ENCODE peak calls at places on chromosomes 16 and 17, in five cellular contexts. One of them, this sample, is unnamed.

GRCh38 chr17:3809135-3809534 is 8.1 kb upstream of the ITGAE start:
- DNase-seq in SK-N-SH: no peak
- DNase-seq in H1: no peak
- DNase-seq in HCT116: no peak
- DNase-seq in HepG2: no peak
- DNase-seq in this sample: no peak

GRCh38 chr17:67335245-67335835 is 31.0 kb downstream of the PSMD12 start:
- DNase-seq in SK-N-SH: no peak
- DNase-seq in H1: no peak
- DNase-seq in HCT116: no peak
- DNase-seq in HepG2: no peak
- DNase-seq in this sample: no peak

GRCh38 chr16:48003226-48003907 is 152.4 kb downstream of the ABCC12 start:
- DNase-seq in SK-N-SH: no peak
- DNase-seq in H1: no peak
- DNase-seq in HepG2: no peak
- DNase-seq in HCT116: no peak
- DNase-seq in this sample: no peak

GRCh38 chr17:68497885-68498319 is 14.3 kb upstream of the PRKAR1A start:
- DNase-seq in HepG2: no peak
- DNase-seq in SK-N-SH: no peak
- DNase-seq in HCT116: no peak
- DNase-seq in H1: no peak
- DNase-seq in this sample: no peak

GRCh38 chr17:17435323-17435722 is 41.5 kb upstream of the MED9 start:
- DNase-seq in SK-N-SH: no peak
- DNase-seq in HepG2: peak; percentile 80
- DNase-seq in HCT116: no peak
- DNase-seq in H1: no peak
- DNase-seq in this sample: peak; percentile 45

GRCh38 chr17:35731932-35732805 is 730 bp downstream of the RASL10B start:
- DNase-seq in HCT116: no peak
- DNase-seq in H1: no peak
- DNase-seq in SK-N-SH: peak; percentile 77
- DNase-seq in HepG2: no peak
- DNase-seq in this sample: no peak

GRCh38 chr17:70808596-70808995 is 639.3 kb downstream of the KCNJ2 start:
- DNase-seq in HepG2: no peak
- DNase-seq in SK-N-SH: peak; percentile 2
- DNase-seq in HCT116: peak; percentile 28
- DNase-seq in H1: no peak
- DNase-seq in this sample: no peak

GRCh38 chr17:18967806-18968744 is 16.1 kb downstream of the SLC5A10 start:
- DNase-seq in HCT116: no peak
- DNase-seq in HepG2: no peak
- DNase-seq in SK-N-SH: no peak
- DNase-seq in H1: no peak
- DNase-seq in this sample: peak; percentile 78

GRCh38 chr17:2102931-2103398 is 48.1 kb downstream of the HIC1 start:
- DNase-seq in H1: no peak
- DNase-seq in SK-N-SH: no peak
- DNase-seq in HepG2: no peak
- DNase-seq in HCT116: peak; percentile 15
- DNase-seq in this sample: no peak

GRCh38 chr16:4377573-4378146 is 6.0 kb downstream of the VASN start:
- DNase-seq in SK-N-SH: no peak
- DNase-seq in HCT116: no peak
- DNase-seq in HepG2: no peak
- DNase-seq in H1: no peak
- DNase-seq in this sample: no peak

GRCh38 chr17:37568350-37569053 is 40.7 kb downstream of the SYNRG start:
- DNase-seq in HepG2: no peak
- DNase-seq in SK-N-SH: no peak
- DNase-seq in HCT116: no peak
- DNase-seq in H1: no peak
- DNase-seq in this sample: no peak

GRCh38 chr16:20611350-20611902 is 35.3 kb upstream of the ACSM2B start:
- DNase-seq in HepG2: no peak
- DNase-seq in H1: no peak
- DNase-seq in SK-N-SH: no peak
- DNase-seq in HCT116: no peak
- DNase-seq in this sample: no peak

GRCh38 chr17:7016406-7016805 is 4.0 kb downstream of the RNASEK start:
- DNase-seq in HepG2: no peak
- DNase-seq in H1: no peak
- DNase-seq in SK-N-SH: no peak
- DNase-seq in HCT116: no peak
- DNase-seq in this sample: no peak

GRCh38 chr17:83183951-83184506 is 104.6 kb downstream of the METRNL start:
- DNase-seq in SK-N-SH: no peak
- DNase-seq in HCT116: no peak
- DNase-seq in H1: no peak
- DNase-seq in HepG2: no peak
- DNase-seq in this sample: peak; percentile 90

GRCh38 chr17:44541884-44542581 is 15.3 kb upstream of the FZD2 start:
- DNase-seq in HepG2: no peak
- DNase-seq in SK-N-SH: no peak
- DNase-seq in HCT116: no peak
- DNase-seq in H1: no peak
- DNase-seq in this sample: no peak

GRCh38 chr16:58937661-58938060 is 203.5 kb upstream of the GOT2 start:
- DNase-seq in HCT116: no peak
- DNase-seq in H1: no peak
- DNase-seq in SK-N-SH: no peak
- DNase-seq in HepG2: no peak
- DNase-seq in this sample: no peak

GRCh38 chr17:45847747-45848146 is 3.1 kb downstream of the SPPL2C start:
- DNase-seq in SK-N-SH: no peak
- DNase-seq in HepG2: no peak
- DNase-seq in HCT116: no peak
- DNase-seq in H1: no peak
- DNase-seq in this sample: no peak

GRCh38 chr17:45849536-45849990 is 4.9 kb downstream of the SPPL2C start:
- DNase-seq in HCT116: no peak
- DNase-seq in SK-N-SH: no peak
- DNase-seq in HepG2: no peak
- DNase-seq in H1: no peak
- DNase-seq in this sample: no peak

GRCh38 chr17:45847101-45847500 is 2.4 kb downstream of the SPPL2C start:
- DNase-seq in HCT116: no peak
- DNase-seq in SK-N-SH: no peak
- DNase-seq in HepG2: no peak
- DNase-seq in H1: no peak
- DNase-seq in this sample: no peak

GRCh38 chr17:45848868-45849535 is 4.3 kb downstream of the SPPL2C start:
- DNase-seq in HCT116: no peak
- DNase-seq in H1: no peak
- DNase-seq in SK-N-SH: peak; percentile 92
- DNase-seq in HepG2: no peak
- DNase-seq in this sample: no peak

DNA sequence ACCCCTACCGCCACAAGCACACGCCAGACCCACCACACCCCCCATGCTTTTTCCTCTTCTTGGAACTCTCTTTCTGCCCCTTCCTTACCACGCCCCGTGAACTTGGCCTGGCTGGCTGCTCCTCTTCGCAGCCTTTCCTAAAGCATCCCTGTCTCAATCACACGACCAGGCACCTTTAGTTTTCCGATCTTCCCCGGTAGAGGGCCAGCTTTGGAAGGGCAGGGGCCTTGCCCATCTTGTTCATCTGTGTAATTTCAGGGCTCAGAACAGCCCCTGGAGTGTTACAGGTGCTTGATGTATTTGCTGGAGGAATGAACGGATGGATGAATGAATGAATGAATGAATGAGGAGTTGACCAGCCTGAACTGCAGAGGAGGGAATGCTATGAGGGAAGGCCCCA is 3.7 kb downstream of the SPPL2C start:
- DNase-seq in HCT116: no peak
- DNase-seq in HepG2: no peak
- DNase-seq in SK-N-SH: peak; percentile 37
- DNase-seq in H1: no peak
- DNase-seq in this sample: no peak
- TF ChIP-seq MAX in HCT116: no peak
- TF ChIP-seq MAX in HepG2: no peak
- TF ChIP-seq MAX in SK-N-SH: no peak
- TF ChIP-seq MAX in H1: no peak
- TF ChIP-seq MAX in this sample: no peak

DNA sequence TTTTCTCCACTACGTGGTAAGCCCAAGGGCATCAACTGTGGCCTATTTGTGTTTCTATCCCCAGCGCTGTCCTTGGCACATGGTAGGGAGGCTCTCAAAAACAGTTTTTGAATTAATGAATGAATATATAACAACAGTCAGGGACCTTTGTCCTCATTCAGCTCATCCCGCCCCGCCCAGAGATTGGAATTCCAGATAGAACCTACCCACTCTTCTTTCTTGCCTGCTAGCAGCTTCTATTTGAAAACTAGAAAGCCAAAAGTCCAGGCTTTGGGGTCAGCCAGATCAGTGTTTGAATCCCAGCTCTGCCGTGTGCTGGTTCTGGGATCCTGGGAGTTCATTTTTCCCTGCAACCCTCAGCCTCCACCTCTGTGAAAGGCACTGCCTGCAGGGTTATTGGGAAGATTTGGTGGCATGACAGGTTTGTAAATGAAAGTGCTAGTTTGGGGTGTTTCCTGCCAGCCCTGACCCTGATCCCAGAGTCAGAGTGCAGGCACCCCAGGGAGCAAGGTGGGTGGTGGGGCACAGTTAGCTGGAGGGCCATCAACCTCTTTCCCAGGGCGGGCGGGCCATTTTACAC is 4.5 kb downstream of the NHERF1 start:
- DNase-seq in H1: no peak
- DNase-seq in HCT116: no peak
- DNase-seq in HepG2: peak; percentile 63
- DNase-seq in SK-N-SH: no peak
- DNase-seq in this sample: no peak
- H3K4me1 ChIP-seq in H1: no peaks in the 10 kb centered on the region
- H3K4me1 ChIP-seq in HCT116: peaks cover 40% of the 10 kb centered on the region
- H3K4me1 ChIP-seq in HepG2: peaks cover 74% of the 10 kb centered on the region
- H3K4me1 ChIP-seq in SK-N-SH: peaks cover 39% of the 10 kb centered on the region
- H3K4me1 ChIP-seq in this sample: peaks cover 7% of the 10 kb centered on the region

GRCh38 chr17:39922006-39922405 is 3.6 kb upstream of the GSDMB start:
- DNase-seq in HepG2: no peak
- DNase-seq in H1: no peak
- DNase-seq in HCT116: no peak
- DNase-seq in SK-N-SH: no peak
- DNase-seq in this sample: no peak

GRCh38 chr17:39923230-39923629 is 4.2 kb downstream of the ORMDL3 start:
- DNase-seq in SK-N-SH: no peak
- DNase-seq in HepG2: no peak
- DNase-seq in H1: no peak
- DNase-seq in HCT116: no peak
- DNase-seq in this sample: no peak

GRCh38 chr17:39919087-39919683 is 750 bp upstream of the GSDMB start:
- DNase-seq in H1: no peak
- DNase-seq in HepG2: no peak
- DNase-seq in SK-N-SH: no peak
- DNase-seq in HCT116: no peak
- DNase-seq in this sample: no peak

GRCh38 chr17:39921323-39921722 is 2.9 kb upstream of the GSDMB start:
- DNase-seq in H1: no peak
- DNase-seq in HepG2: no peak
- DNase-seq in SK-N-SH: no peak
- DNase-seq in HCT116: no peak
- DNase-seq in this sample: no peak

DNA sequence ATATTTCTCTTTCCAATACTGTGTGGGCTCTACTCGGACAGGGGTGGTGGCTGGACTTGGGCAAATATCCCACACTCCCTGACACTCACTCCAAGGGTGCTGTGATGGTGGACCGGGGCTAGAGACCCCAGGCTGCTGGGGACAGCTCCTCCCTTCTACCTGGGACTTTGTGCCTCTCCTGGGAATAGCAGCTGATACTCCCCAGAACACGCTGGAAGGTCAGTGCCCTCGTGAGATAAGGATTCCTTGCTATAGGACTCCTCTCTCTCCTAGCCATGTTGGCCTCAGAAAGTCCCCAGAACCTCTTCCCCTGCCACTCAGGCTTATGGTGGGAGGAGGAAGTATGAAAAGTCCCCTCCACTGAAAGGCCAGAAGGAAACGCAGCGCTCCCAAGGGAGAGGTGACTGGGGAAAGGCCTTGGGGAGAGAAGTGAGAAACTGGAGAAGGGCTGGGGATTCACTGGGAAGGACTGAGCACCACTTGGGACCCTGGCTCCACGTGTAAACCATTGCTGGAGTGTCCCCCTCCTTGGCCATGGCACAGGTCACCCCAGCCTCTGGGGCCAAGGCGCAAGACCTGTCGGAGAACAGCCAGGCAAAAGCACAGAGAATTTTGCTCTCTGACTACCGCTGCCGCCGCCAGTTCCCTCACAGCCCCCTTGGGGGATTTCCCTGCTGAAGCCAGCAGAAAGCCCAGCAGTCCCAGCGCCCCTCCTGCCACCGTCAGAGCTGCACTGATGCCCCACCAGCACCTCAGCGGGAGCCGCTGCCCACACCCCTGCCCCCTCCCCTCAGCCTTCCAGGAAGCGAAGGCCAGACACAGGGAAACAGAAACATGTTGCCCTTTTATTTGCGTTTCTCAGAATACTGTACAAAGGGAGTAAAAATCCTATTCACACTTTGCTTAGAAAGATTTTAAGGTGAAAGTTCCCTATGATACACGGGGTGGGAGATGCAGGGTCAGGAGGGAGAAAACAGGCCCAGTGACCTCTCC is 2.1 kb upstream of the GSDMB start:
- DNase-seq in SK-N-SH: no peak
- DNase-seq in HepG2: no peak
- DNase-seq in H1: no peak
- DNase-seq in HCT116: no peak
- DNase-seq in this sample: no peak
- TF ChIP-seq POLR2AphosphoS5 in SK-N-SH: no peak
- TF ChIP-seq POLR2AphosphoS5 in HepG2: peak; percentile 55
- TF ChIP-seq POLR2AphosphoS5 in H1: no peak
- TF ChIP-seq POLR2AphosphoS5 in HCT116: no peak
- TF ChIP-seq POLR2AphosphoS5 in this sample: no peak

DNA sequence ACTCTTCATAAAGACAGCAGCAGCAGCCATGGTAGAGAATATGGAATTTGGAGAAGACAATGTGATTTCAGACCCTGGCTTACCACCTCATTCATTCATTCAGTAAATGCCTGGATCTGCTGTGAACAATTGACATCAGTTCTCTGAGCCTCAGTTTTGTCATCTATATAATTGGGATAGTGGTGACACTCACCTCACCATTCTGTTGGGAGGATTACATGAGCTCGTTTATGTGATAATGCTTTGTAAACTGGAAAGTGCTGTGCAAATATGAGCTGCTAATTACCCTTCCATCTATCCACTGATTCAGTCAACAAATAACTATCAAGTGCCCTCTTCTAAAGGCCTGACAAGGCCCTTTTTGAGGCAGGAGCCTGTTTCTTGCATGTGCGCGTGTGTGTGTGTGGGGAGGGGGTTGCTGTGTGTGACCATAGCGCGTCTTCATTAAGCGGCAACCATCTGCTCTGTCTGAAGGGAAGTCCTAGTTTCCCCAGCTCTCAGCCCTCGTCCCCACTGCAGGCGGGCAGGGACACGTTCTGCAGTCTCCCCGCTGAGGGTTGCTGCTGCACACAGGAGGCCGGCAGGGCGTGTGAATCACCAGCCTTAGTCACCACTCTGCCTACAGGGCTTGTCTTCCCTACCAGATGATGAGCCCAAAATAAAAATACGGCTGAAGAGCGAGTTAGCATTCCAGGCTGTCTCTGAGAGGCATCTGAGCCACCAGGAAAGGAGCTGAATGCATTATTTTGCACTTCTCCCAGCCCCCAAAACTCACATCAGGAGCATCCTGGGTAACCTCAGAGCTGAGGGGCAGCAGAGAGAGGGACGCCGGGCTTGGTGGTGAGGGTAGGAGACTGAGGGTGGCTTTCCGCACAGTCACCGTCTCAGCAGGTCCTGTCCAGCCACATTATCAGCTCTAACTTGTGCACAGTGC is 19.9 kb downstream of the ARL4D start:
- DNase-seq in H1: no peak
- DNase-seq in SK-N-SH: no peak
- DNase-seq in HepG2: peak; percentile 56
- DNase-seq in HCT116: peak; percentile 55
- DNase-seq in this sample: no peak
- TF ChIP-seq MAX in H1: no peak
- TF ChIP-seq MAX in SK-N-SH: peak; percentile 96
- TF ChIP-seq MAX in HepG2: peak; percentile 88
- TF ChIP-seq MAX in HCT116: peak; percentile 96
- TF ChIP-seq MAX in this sample: no peak

This sample was measured in endothelial cell of umbilical vein.